ENCODE peak calls at places on chromosome 16, in four cellular contexts. B is K562, I is A549, T is H1. F is an unnamed sample.

GRCh38 chr16:57810197-57811024 is 8.1 kb upstream of the KIFC3 start:
- DNase-seq in B (peak; percentile 93), I (peak; percentile 94), T (no peak), F (peak; percentile 92)

GRCh38 chr16:2715064-2715463 is 5.0 kb downstream of the PRSS27 start:
- DNase-seq in B (no peak), I (no peak), T (no peak), F (no peak)

GRCh38 chr16:9824191-9824590 is 358.0 kb downstream of the GRIN2A start:
- DNase-seq in B (no peak), I (no peak), T (no peak), F (no peak)

GRCh38 chr16:3149630-3150345 is 15.0 kb downstream of the ZNF213 start:
- DNase-seq in B (peak; percentile 80), I (peak; percentile 78), T (peak; percentile 87), F (no peak)

GRCh38 chr16:83967838-83968482 is at the start of gene NECAB2:
- DNase-seq in B (peak; percentile 95), I (peak; percentile 41), T (peak; percentile 74), F (no peak)

GRCh38 chr16:75938818-75939217 is 212.5 kb upstream of the CPHXL start:
- DNase-seq in B (no peak), I (no peak), T (no peak), F (peak; percentile 43)

GRCh38 chr16:57711993-57712392 is 17.4 kb downstream of the DRC7 start:
- DNase-seq in B (no peak), I (no peak), T (no peak), F (no peak)

GRCh38 chr16:53501216-53501859 is 1.7 kb downstream of the AKTIP start:
- DNase-seq in B (no peak), I (no peak), T (no peak), F (no peak)

GRCh38 chr16:69340095-69340644 is 598 bp downstream of the NIP7 start:
- DNase-seq in B (peak; percentile 17), I (no peak), T (no peak), F (no peak)
- TF ChIP-seq PHF8 in B (no peak), I (no peak), T (no peak), F (no peak)

GRCh38 chr16:48479319-48479718 is 94.1 kb upstream of the SIAH1 start:
- DNase-seq in B (no peak), I (no peak), T (no peak), F (no peak)

GRCh38 chr16:48481772-48482171 is 96.6 kb upstream of the SIAH1 start:
- DNase-seq in B (no peak), I (no peak), T (no peak), F (no peak)

GRCh38 chr16:48478418-48478817 is 93.2 kb upstream of the SIAH1 start:
- DNase-seq in B (no peak), I (no peak), T (no peak), F (no peak)

GRCh38 chr16:48479955-48480354 is 94.7 kb upstream of the SIAH1 start:
- DNase-seq in B (no peak), I (no peak), T (no peak), F (peak; percentile 74)
- TF ChIP-seq PHF8 in B (no peak), I (no peak), T (no peak), F (no peak)

GRCh38 chr16:89779917-89780316 is 36.5 kb downstream of the FANCA start:
- DNase-seq in B (no peak), I (no peak), T (no peak), F (no peak)
- TF ChIP-seq PHF8 in B (no peak), I (no peak), T (no peak), F (no peak)

GRCh38 chr16:12568438-12568837 is 235.2 kb downstream of the CPPED1 start:
- DNase-seq in B (no peak), I (no peak), T (no peak), F (no peak)

GRCh38 chr16:12567602-12568001 is 236.1 kb downstream of the CPPED1 start:
- DNase-seq in B (no peak), I (no peak), T (no peak), F (no peak)

GRCh38 chr16:12570046-12570618 is 233.6 kb downstream of the CPPED1 start:
- DNase-seq in B (no peak), I (no peak), T (no peak), F (peak; percentile 59)

GRCh38 chr16:12572316-12572985 is 231.2 kb downstream of the CPPED1 start:
- DNase-seq in B (no peak), I (no peak), T (no peak), F (no peak)

GRCh38 chr16:12569061-12569460 is 234.6 kb downstream of the CPPED1 start:
- DNase-seq in B (no peak), I (no peak), T (no peak), F (no peak)
- TF ChIP-seq PHF8 in B (no peak), I (no peak), T (no peak), F (no peak)

GRCh38 chr16:46756772-46757171 is 8.6 kb upstream of the MYLK3 start:
- DNase-seq in B (no peak), I (no peak), T (no peak), F (no peak)
- TF ChIP-seq PHF8 in B (no peak), I (no peak), T (no peak), F (no peak)

GRCh38 chr16:85600078-85600477 is 13.0 kb upstream of the GSE1 start:
- DNase-seq in B (no peak), I (no peak), T (no peak), F (no peak)
- TF ChIP-seq PHF8 in B (no peak), I (no peak), T (no peak), F (no peak)

DNA sequence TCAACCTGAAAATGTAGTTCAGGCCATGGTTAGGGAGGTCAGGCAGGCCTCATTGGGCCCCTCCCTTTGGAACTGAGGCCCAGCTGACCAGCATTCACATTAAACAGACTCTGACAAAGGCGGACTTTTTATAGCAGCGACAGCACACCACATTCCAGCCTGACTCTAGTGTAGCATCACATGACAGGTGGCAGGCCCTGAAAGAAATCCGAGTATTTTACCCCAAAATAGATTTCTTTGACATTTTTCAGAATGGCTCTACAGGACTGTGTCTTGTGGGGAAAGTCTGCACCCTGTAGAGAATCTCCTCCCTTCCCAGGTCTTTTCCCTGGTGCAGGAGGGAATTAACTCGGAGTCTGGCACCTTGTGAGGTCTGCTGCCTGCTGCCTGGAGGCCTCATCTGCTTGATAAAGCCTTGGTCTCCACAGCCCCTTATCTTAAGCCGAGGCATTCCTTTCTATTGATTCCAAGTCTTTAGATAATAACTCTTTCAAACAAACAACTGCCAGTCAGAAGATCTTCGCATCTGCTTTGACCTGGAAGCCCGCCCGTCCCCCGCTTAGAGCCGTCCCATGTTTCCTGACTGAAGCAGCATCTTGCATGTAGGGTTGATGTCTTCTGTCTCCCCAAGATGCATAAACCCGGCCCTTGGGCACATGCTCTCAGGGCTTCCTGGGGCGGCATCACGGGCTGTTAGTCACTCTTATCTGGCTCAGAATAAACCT is 44.0 kb upstream of the CAPN15 start:
- DNase-seq in B (no peak), I (no peak), T (no peak), F (no peak)
- TF ChIP-seq PHF8 in B (no peak), I (no peak), T (no peak), F (no peak)

DNA sequence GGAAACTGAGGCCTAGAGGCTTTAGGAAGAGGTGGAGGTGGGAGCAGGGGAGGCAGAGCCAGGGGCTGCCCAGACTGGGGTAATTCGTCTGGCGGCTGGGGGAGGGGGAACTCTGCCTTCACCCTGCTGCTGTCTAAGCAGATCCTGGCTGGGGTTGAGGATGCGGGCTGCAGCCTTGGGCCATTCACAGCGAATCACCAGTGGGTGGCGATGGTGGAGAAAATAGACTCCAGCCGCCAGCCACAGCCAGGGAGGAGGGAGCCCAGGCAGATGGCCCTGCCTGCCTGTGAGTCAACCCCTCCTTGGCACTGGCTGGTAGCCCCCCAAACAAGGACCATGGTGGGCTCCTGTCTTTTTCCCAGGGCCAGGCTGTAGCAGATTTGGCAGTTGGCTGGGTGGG is 41.7 kb upstream of the CDH5 start:
- DNase-seq in B (peak; percentile 37), I (peak; percentile 64), T (peak; percentile 63), F (peak; percentile 23)
- TF ChIP-seq PHF8 in B (no peak), I (no peak), T (no peak), F (no peak)

GRCh38 chr16:13883266-13883665 is 36.7 kb upstream of the ERCC4 start:
- DNase-seq in B (no peak), I (no peak), T (no peak), F (no peak)
- TF ChIP-seq PHF8 in B (no peak), I (no peak), T (no peak), F (no peak)

GRCh38 chr16:87960851-87961250 is 9.6 kb downstream of the BANP start:
- DNase-seq in B (no peak), I (no peak), T (no peak), F (no peak)

GRCh38 chr16:87957296-87958069 is 6.2 kb downstream of the BANP start:
- DNase-seq in B (no peak), I (no peak), T (no peak), F (no peak)

GRCh38 chr16:87958632-87959031 is 7.4 kb downstream of the BANP start:
- DNase-seq in B (no peak), I (no peak), T (no peak), F (no peak)

GRCh38 chr16:87956771-87957279 is 5.6 kb downstream of the BANP start:
- DNase-seq in B (peak; percentile 38), I (peak; percentile 32), T (no peak), F (peak; percentile 34)

GRCh38 chr16:87959391-87959968 is 8.2 kb downstream of the BANP start:
- DNase-seq in B (peak; percentile 25), I (no peak), T (no peak), F (no peak)
- TF ChIP-seq PHF8 in B (peak; percentile 19), I (no peak), T (no peak), F (no peak)

F was measured in HepG2.